ENCODE peak calls at places on chromosomes 12 and 14, in four cellular contexts. O is neural progenitor cell, K is cardiac muscle cell, Z is BE2C. H is an unnamed sample.
A peak's percentile ranks its signal among the peaks of the same experiment; 100 is the strongest.

GRCh38 chr12:131506426-131506825 is 204.5 kb upstream of the SFSWAP start:
- DNase-seq in Z (no peak), K (no peak), O (no peak), H (no peak)

GRCh38 chr14:58353516-58354299 is 42.0 kb upstream of the TOMM20L start:
- DNase-seq in O (no peak), K (no peak), Z (no peak), H (no peak)

GRCh38 chr12:76790564-76791552 is 26.9 kb downstream of the ZDHHC17 start:
- DNase-seq in Z (no peak), K (peak; percentile 22), O (peak; percentile 46), H (no peak)

GRCh38 chr14:104265918-104266642 is 127.7 kb downstream of the KIF26A start:
- DNase-seq in O (no peak), Z (peak; percentile 5), K (no peak), H (no peak)

GRCh38 chr12:131002271-131002670 is 48.6 kb downstream of the ADGRD1 start:
- DNase-seq in Z (no peak), O (no peak), K (peak; percentile 46), H (no peak)

GRCh38 chr12:76318773-76319594 is 29.2 kb downstream of the BBS10 start:
- DNase-seq in K (no peak), O (no peak), Z (no peak), H (no peak)

GRCh38 chr14:52315355-52315718 is 1.2 kb downstream of the PTGER2 start:
- DNase-seq in O (peak; percentile 23), Z (no peak), K (no peak), H (no peak)

GRCh38 chr12:123522164-123522563 is 11.4 kb downstream of the RILPL1 start:
- DNase-seq in Z (no peak), O (no peak), K (peak; percentile 31), H (no peak)

GRCh38 chr12:1611775-1612174 is 17.3 kb upstream of the WNT5B start:
- DNase-seq in Z (no peak), O (no peak), K (no peak), H (peak; percentile 76)

DNA sequence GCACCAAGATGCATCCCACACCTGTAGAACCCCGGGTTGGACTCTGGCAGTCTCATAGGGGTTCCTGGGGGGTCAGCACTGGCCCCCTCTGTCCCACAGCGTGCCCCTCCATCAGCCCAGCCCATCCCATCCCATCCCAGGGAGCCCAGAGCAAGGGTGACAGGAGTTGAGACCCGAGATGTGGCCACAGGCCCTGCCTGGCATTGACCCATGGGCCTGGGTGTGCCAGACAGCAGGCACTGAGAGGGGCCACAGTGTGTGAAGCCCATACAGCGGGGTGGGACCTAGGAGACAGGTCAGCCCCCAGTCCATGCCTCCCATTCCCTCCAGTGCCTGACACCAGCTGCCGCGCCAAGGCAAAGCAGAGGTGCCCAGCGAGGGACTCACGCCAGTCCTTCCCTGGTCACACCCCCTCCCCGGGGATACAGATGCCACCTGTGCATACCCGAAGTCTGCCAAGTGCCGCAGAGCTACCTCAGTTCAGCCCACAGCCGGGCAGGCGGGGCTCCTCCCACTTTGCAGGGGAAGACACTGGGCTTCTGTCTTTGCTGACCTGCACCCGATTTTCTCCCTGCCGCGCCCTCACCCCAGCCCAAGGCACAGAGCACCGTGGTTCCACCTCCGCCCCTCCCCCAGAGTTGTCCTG is 50.4 kb downstream of the CYP46A1 start:
- DNase-seq in O (no peak), Z (peak; percentile 9), K (no peak), H (no peak)
- H3K27me3 ChIP-seq in O (no peaks in the 10 kb centered on the region), Z (no peaks in the 10 kb centered on the region), K (peaks cover 5% of the 10 kb centered on the region), H (peaks cover 3% of the 10 kb centered on the region)

GRCh38 chr12:40689576-40689975 is 2.7 kb upstream of the CNTN1 start:
- DNase-seq in K (no peak), O (no peak), Z (no peak), H (no peak)

GRCh38 chr12:40688085-40688725 is 4.0 kb upstream of the CNTN1 start:
- DNase-seq in Z (no peak), K (no peak), O (no peak), H (no peak)

GRCh38 chr12:40693503-40693863 is 1.2 kb downstream of the CNTN1 start:
- DNase-seq in O (peak; percentile 60), K (peak; percentile 72), Z (peak; percentile 76), H (no peak)

GRCh38 chr12:40692617-40693502 is 621 bp downstream of the CNTN1 start:
- DNase-seq in O (peak; percentile 37), Z (peak; percentile 50), K (peak; percentile 47), H (no peak)

DNA sequence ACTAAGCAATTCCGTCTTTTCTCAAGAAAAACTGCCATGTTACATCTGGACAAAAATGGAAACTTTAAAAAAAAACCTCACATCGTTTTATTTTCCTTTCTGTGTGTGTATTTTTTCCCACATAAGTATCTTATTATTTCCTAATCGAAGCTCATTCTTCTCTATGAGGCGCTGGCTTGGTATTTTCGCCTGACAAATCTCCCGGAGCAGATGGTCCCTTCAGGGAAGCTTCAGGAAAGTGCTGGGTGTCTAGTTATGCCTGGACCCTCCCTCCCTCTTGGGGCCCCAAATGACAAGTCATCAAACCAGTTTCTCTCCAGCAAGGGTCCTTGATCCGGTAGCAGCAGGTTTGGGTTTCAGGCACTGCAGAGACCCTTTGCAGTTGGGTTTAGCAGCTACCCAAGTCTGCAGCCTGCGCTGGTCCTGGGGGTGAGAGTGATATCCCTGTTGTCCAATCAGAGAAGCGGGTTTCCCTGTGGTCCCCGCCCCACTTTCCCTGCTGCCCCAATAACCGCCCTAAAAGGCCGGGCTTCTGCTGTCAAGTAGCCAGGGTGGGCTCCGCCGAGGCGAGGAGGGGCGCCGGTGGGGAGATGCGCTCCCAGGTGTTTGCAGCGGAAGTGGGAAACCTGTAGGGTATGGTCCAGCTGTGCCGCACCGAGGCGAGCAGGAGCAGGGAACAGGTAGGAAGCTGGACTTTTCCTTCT is at the start of gene CNTN1:
- DNase-seq in Z (peak; percentile 83), O (peak; percentile 95), K (peak; percentile 88), H (no peak)
- H3K4me3 ChIP-seq in Z (peak within 1 kb of the TSS; percentile 87), O (peak within 1 kb of the TSS; percentile 80), K (peak within 1 kb of the TSS; percentile 41), H (no peak within 1 kb of the TSS)

GRCh38 chr12:114680498-114681148 is 3.4 kb downstream of the TBX3 start:
- DNase-seq in O (no peak), K (no peak), Z (no peak), H (no peak)
- H3K27me3 ChIP-seq in O (peaks cover 99% of the 10 kb centered on the region), K (peaks cover 6% of the 10 kb centered on the region), Z (no peaks in the 10 kb centered on the region), H (no peaks in the 10 kb centered on the region)

DNA sequence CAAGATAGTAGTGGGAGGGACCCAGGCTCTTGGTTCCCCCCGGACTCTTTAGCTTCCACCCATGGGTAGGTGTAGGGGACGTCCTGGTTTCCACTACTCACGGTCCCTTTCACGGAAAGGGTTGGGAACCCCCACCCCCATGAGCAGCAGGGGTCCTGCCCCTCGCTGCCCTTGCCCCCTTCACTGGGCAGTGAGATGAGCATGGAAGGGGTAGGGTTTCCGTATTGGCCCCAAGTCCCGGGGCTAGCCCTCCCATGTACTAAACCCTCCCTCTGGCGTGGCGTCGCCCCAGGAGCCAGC is 12.7 kb downstream of the AGAP2 start:
- DNase-seq in O (no peak), K (no peak), Z (no peak), H (no peak)
- H3K4me3 ChIP-seq in O (peak overlapping the region; percentile 77), K (peak overlapping the region; percentile 20), Z (peak overlapping the region; percentile 89), H (peak overlapping the region; percentile 92)

GRCh38 chr12:64780220-64780530 is 21.0 kb upstream of the GNS start:
- DNase-seq in Z (no peak), K (no peak), O (peak; percentile 65), H (no peak)
- H3K27me3 ChIP-seq in Z (peaks cover 82% of the 10 kb centered on the region), K (peaks cover 90% of the 10 kb centered on the region), O (peaks cover 57% of the 10 kb centered on the region), H (peaks cover 48% of the 10 kb centered on the region)

H was measured in AG04450.